ENCODE peak calls at places on chromosomes 6 and 20, in eight cellular contexts. M is adrenal gland, H is transverse colon, I is mammary epithelial cell, W is hepatocyte, P is kidney epithelial cell, G is PC-3, F is ovary. E is an unnamed sample.

GRCh38 chr6:13614126-13614925 is 809 bp upstream of the NOL7 start:
- DNase-seq in M (peak; percentile 56), H (peak; percentile 59), I (no peak), W (peak; percentile 69), P (no peak), G (peak; percentile 44), F (no peak), E (peak; percentile 42)

GRCh38 chr6:78808933-78809332 is 58.4 kb upstream of the IRAK1BP1 start:
- DNase-seq in M (no peak), H (no peak), I (no peak), W (no peak), P (no peak), G (no peak), F (no peak), E (no peak)

GRCh38 chr6:126804255-126805064 is 314.0 kb upstream of the RSPO3 start:
- DNase-seq in M (no peak), H (no peak), I (peak; percentile 33), W (peak; percentile 61), P (peak; percentile 2), G (peak; percentile 63), F (no peak), E (no peak)

GRCh38 chr6:29965873-29966601 is 23.7 kb downstream of the HLA-A start:
- DNase-seq in M (peak; percentile 94), H (peak; percentile 91), I (peak; percentile 67), W (peak; percentile 61), P (no peak), G (peak; percentile 78), F (peak; percentile 51), E (peak; percentile 93)

GRCh38 chr6:26224940-26225847 is 138.0 kb downstream of the HFE start:
- DNase-seq in M (peak; percentile 25), H (no peak), I (peak; percentile 80), W (peak; percentile 85), P (peak; percentile 95), G (peak; percentile 16), F (peak; percentile 28), E (no peak)

GRCh38 chr6:99512033-99512432 is 3.2 kb downstream of the USP45 start:
- DNase-seq in M (no peak), H (no peak), I (no peak), W (no peak), P (no peak), G (peak; percentile 22), F (no peak), E (no peak)

GRCh38 chr6:17869753-17870050 is 117.7 kb downstream of the KIF13A start:
- DNase-seq in M (no peak), H (no peak), I (no peak), W (no peak), P (no peak), G (no peak), F (no peak), E (no peak)

GRCh38 chr20:50113420-50114224 is 672 bp upstream of the UBE2V1 start:
- DNase-seq in M (no peak), H (no peak), I (no peak), W (no peak), P (no peak), G (no peak), F (no peak), E (no peak)

GRCh38 chr6:45326698-45327417 is 1.3 kb upstream of the RUNX2 start:
- DNase-seq in M (no peak), H (no peak), I (no peak), W (no peak), P (no peak), G (no peak), F (no peak), E (no peak)

GRCh38 chr6:137873273-137873762 is 6.3 kb downstream of the TNFAIP3 start:
- DNase-seq in M (peak; percentile 76), H (peak; percentile 86), I (peak; percentile 96), W (peak; percentile 81), P (peak; percentile 89), G (peak; percentile 48), F (peak; percentile 67), E (peak; percentile 85)

GRCh38 chr20:11766961-11767360 is 150.7 kb upstream of the BTBD3 start:
- DNase-seq in M (no peak), H (no peak), I (no peak), W (no peak), P (no peak), G (peak; percentile 43), F (no peak), E (no peak)

GRCh38 chr20:56860413-56860812 is 231.3 kb downstream of the TFAP2C start:
- DNase-seq in M (no peak), H (no peak), I (no peak), W (no peak), P (no peak), G (no peak), F (no peak), E (no peak)

GRCh38 chr6:80689700-80690099 is 583.2 kb downstream of the BCKDHB start:
- DNase-seq in M (no peak), H (no peak), I (no peak), W (no peak), P (no peak), G (no peak), F (no peak), E (no peak)

GRCh38 chr6:79461205-79461604 is 76.0 kb downstream of the LCA5 start:
- DNase-seq in M (no peak), H (no peak), I (peak; percentile 86), W (no peak), P (peak; percentile 16), G (peak; percentile 49), F (no peak), E (no peak)

GRCh38 chr6:32967151-32968091 is 973 bp upstream of the BRD2 start:
- DNase-seq in M (no peak), H (peak; percentile 37), I (peak; percentile 60), W (peak; percentile 56), P (no peak), G (peak; percentile 64), F (no peak), E (no peak)

GRCh38 chr20:19653328-19653727 is 104.7 kb upstream of the RIN2 start:
- DNase-seq in M (peak; percentile 68), H (no peak), I (no peak), W (no peak), P (no peak), G (no peak), F (no peak), E (no peak)

GRCh38 chr6:32113386-32114352 is 4.5 kb upstream of the TNXB start:
- DNase-seq in M (peak; percentile 94), H (peak; percentile 63), I (no peak), W (peak; percentile 82), P (no peak), G (peak; percentile 85), F (peak; percentile 98), E (peak; percentile 75)

GRCh38 chr6:143236151-143236788 is 175.6 kb downstream of the AIG1 start:
- DNase-seq in M (peak; percentile 84), H (no peak), I (no peak), W (no peak), P (no peak), G (peak; percentile 44), F (no peak), E (no peak)

DNA sequence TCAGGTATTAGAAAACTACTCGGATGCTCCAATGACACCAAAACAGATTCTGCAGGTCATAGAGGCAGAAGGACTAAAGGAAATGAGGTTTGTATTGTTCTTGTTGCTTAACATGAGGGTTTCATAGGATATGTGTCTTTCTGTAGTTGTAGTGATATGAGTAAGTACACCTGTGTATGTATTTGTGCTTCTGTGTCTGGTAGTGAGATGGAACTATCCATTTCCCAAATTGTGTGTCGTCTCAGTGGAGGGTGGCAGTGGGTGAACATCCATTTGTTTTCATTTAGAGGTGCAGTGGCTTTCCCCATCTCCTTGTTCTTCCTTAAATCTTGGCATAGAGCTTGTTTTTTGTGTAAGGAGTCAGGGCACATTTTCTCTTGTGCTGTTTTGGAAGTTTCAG is 8.2 kb downstream of the ASXL1 start:
- DNase-seq in M (no peak), H (no peak), I (no peak), W (no peak), P (no peak), G (no peak), F (no peak), E (no peak)
- H3K36me3 ChIP-seq in M (peaks cover 25% of the 10 kb centered on the region), H (no peaks in the 10 kb centered on the region), I (peaks cover 5% of the 10 kb centered on the region), W (no peaks in the 10 kb centered on the region), P (peaks cover 1% of the 10 kb centered on the region), G (peaks cover 22% of the 10 kb centered on the region), F (no peaks in the 10 kb centered on the region), E (peaks cover 8% of the 10 kb centered on the region)

GRCh38 chr20:58816957-58817651 is 33.6 kb downstream of the GNAS-AS1 start:
- DNase-seq in M (no peak), H (no peak), I (no peak), W (no peak), P (no peak), G (no peak), F (no peak), E (no peak)
- H3K36me3 ChIP-seq in M (no peaks in the 10 kb centered on the region), H (no peaks in the 10 kb centered on the region), I (no peaks in the 10 kb centered on the region), W (no peaks in the 10 kb centered on the region), P (no peaks in the 10 kb centered on the region), G (no peaks in the 10 kb centered on the region), F (no peaks in the 10 kb centered on the region), E (no peaks in the 10 kb centered on the region)

GRCh38 chr6:83152913-83153312 is 40.2 kb downstream of the PGM3 start:
- DNase-seq in M (no peak), H (no peak), I (no peak), W (no peak), P (no peak), G (no peak), F (no peak), E (no peak)

GRCh38 chr6:83155794-83156193 is 37.3 kb downstream of the PGM3 start:
- DNase-seq in M (no peak), H (no peak), I (no peak), W (no peak), P (no peak), G (no peak), F (no peak), E (no peak)

GRCh38 chr6:83153958-83154357 is 39.1 kb downstream of the PGM3 start:
- DNase-seq in M (no peak), H (no peak), I (no peak), W (peak; percentile 11), P (no peak), G (no peak), F (no peak), E (no peak)

DNA sequence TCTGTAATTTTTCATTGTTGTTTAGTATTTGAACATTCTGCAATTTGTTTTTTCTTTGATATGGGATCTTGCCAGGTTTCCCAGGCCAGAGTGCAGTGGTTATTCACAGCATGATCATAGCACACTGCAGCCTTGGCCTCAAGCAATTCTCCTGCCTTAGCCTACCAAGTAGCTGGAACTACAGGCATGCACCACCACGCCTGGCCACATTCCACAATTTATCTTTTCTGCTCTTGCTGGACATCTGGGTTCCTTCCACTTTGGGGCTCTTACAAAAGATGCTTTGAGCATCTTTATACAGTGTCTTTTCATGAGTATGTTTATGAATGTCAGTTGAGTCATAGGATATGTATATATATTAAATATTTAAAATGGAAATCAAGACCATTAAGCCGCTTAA is 42.0 kb downstream of the PGM3 start:
- DNase-seq in M (no peak), H (no peak), I (peak; percentile 12), W (no peak), P (no peak), G (peak; percentile 34), F (no peak), E (no peak)
- H3K36me3 ChIP-seq in M (peaks cover 17% of the 10 kb centered on the region), H (peaks cover 70% of the 10 kb centered on the region), I (peaks cover 14% of the 10 kb centered on the region), W (no peaks in the 10 kb centered on the region), P (no peaks in the 10 kb centered on the region), G (no peaks in the 10 kb centered on the region), F (no peaks in the 10 kb centered on the region), E (peaks cover 8% of the 10 kb centered on the region)

DNA sequence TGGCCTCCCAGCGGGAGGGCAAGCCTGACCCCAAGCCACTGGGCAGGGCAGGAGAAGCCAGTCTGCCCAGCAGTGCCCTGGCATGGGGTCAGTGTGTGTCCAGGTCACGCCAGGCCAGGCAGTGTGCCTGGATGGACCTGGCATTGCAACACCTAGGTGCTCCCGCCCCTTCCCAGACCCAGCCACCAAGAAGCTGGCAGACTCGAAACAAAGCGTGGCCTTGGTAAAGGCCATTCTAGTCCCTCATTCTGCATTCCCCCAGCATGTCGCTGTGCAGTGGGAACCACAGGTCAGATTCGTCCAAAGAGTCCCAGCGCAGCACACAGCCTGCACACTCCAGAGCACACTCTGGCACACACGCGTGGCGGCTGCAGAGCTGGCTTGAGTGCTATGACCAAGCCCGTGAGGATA is 19.3 kb upstream of the APMAP start:
- DNase-seq in M (no peak), H (peak; percentile 1), I (no peak), W (no peak), P (no peak), G (no peak), F (no peak), E (no peak)
- H3K36me3 ChIP-seq in M (peaks cover 43% of the 10 kb centered on the region), H (peaks cover 16% of the 10 kb centered on the region), I (no peaks in the 10 kb centered on the region), W (no peaks in the 10 kb centered on the region), P (no peaks in the 10 kb centered on the region), G (no peaks in the 10 kb centered on the region), F (no peaks in the 10 kb centered on the region), E (peaks cover 53% of the 10 kb centered on the region)

E was measured in lung.